ENCODE peak calls at places on chromosome 11, in five cellular contexts. D, F, Q, U and G are unnamed samples.

GRCh38 chr11:22359295-22359694 is 21.1 kb downstream of the SLC17A6 start:
- DNase-seq in D (no peak), U (no peak), F (no peak), Q (no peak), G (no peak)

GRCh38 chr11:36162909-36163434 is 126.3 kb downstream of the COMMD9 start:
- DNase-seq in Q (no peak), U (no peak), D (no peak), F (no peak), G (no peak)

GRCh38 chr11:8658210-8658968 is 24.1 kb downstream of the TRIM66 start:
- DNase-seq in U (no peak), F (no peak), Q (no peak), D (no peak), G (no peak)

GRCh38 chr11:17471501-17471900 is 5.1 kb downstream of the ABCC8 start:
- DNase-seq in D (no peak), U (no peak), Q (no peak), F (no peak), G (no peak)

GRCh38 chr11:76030286-76030685 is 176.0 kb downstream of the WNT11 start:
- DNase-seq in F (no peak), U (no peak), Q (no peak), D (peak; percentile 89), G (no peak)

GRCh38 chr11:57637626-57638004 is 12.1 kb downstream of the YPEL4 start:
- DNase-seq in U (peak; percentile 65), D (no peak), F (no peak), Q (no peak), G (peak; percentile 84)

GRCh38 chr11:116111546-116111945 is 607.3 kb upstream of the CADM1 start:
- DNase-seq in U (no peak), D (no peak), Q (no peak), F (no peak), G (no peak)

GRCh38 chr11:117730256-117730800 is 66.7 kb downstream of the DSCAML1 start:
- DNase-seq in F (no peak), U (no peak), D (no peak), Q (no peak), G (no peak)

GRCh38 chr11:122186439-122187080 is 70.5 kb upstream of the BLID start:
- DNase-seq in D (no peak), Q (no peak), U (no peak), F (no peak), G (no peak)

GRCh38 chr11:122159173-122159701 is 43.2 kb upstream of the BLID start:
- DNase-seq in U (no peak), Q (no peak), F (no peak), D (no peak), G (no peak)

GRCh38 chr11:93775289-93775688 is 8.8 kb upstream of the MED17 start:
- DNase-seq in U (no peak), F (no peak), D (no peak), Q (no peak), G (peak; percentile 66)

GRCh38 chr11:109249597-109249996 is 172.4 kb upstream of the C11orf87 start:
- DNase-seq in F (no peak), U (no peak), Q (no peak), D (no peak), G (no peak)

GRCh38 chr11:9847636-9848035 is 183.8 kb downstream of the SWAP70 start:
- DNase-seq in Q (no peak), D (no peak), U (no peak), F (no peak), G (no peak)

GRCh38 chr11:61771995-61772455 is 19.6 kb downstream of the MYRF start:
- DNase-seq in Q (no peak), U (no peak), D (no peak), F (no peak), G (peak; percentile 93)

DNA sequence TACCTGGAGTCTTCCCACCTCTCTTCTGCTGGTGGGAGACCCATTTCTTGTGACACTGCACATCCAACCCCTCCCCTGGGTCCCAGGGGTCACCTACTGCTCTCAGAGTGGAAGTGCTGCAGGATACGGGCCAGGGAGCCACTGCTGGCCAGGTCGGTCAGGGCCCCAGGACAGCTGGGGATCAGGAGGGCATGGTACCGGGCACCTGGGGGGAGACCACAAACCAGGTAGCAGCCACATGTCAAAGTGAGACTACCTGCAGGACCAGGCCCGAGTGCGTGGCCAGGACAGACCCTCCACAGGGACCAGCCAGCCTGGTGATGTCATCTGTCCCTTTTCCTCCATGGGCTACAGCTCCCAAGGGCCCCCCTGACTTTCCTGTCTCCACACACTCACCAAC is 3.9 kb downstream of the GATD1 start:
- DNase-seq in F (no peak), Q (no peak), U (peak; percentile 66), D (no peak), G (no peak)
- H3K36me3 ChIP-seq in F (no peaks in the 10 kb centered on the region), Q (no peaks in the 10 kb centered on the region), U (no peaks in the 10 kb centered on the region), D (peaks cover 4% of the 10 kb centered on the region), G (peaks cover 9% of the 10 kb centered on the region)

GRCh38 chr11:45871638-45872037 is 13.8 kb upstream of the MAPK8IP1 start:
- DNase-seq in Q (no peak), U (no peak), F (no peak), D (no peak), G (no peak)

GRCh38 chr11:45869551-45869950 is 15.9 kb upstream of the MAPK8IP1 start:
- DNase-seq in U (no peak), F (no peak), D (no peak), Q (no peak), G (no peak)

GRCh38 chr11:45872513-45873356 is 12.7 kb upstream of the MAPK8IP1 start:
- DNase-seq in U (no peak), F (peak; percentile 20), D (no peak), Q (peak; percentile 75), G (peak; percentile 92)

GRCh38 chr11:45876401-45876800 is 9.1 kb upstream of the MAPK8IP1 start:
- DNase-seq in D (no peak), Q (no peak), F (no peak), U (no peak), G (peak; percentile 62)

GRCh38 chr11:45870706-45871105 is 14.7 kb upstream of the MAPK8IP1 start:
- DNase-seq in D (no peak), F (no peak), U (no peak), Q (no peak), G (no peak)
- H3K36me3 ChIP-seq in D (peaks cover 2% of the 10 kb centered on the region), F (no peaks in the 10 kb centered on the region), U (peaks cover 37% of the 10 kb centered on the region), Q (peaks cover 32% of the 10 kb centered on the region), G (peaks cover 19% of the 10 kb centered on the region)

GRCh38 chr11:67178878-67179277 is 59.8 kb downstream of the KDM2A start:
- DNase-seq in U (no peak), D (no peak), Q (no peak), F (no peak), G (no peak)
- H3K36me3 ChIP-seq in U (no peaks in the 10 kb centered on the region), D (peaks cover 13% of the 10 kb centered on the region), Q (peaks cover 3% of the 10 kb centered on the region), F (no peaks in the 10 kb centered on the region), G (no peaks in the 10 kb centered on the region)

GRCh38 chr11:94830722-94831121 is 62.6 kb downstream of the AMOTL1 start:
- DNase-seq in Q (no peak), U (no peak), F (no peak), D (no peak), G (no peak)
- H3K36me3 ChIP-seq in Q (peaks cover 5% of the 10 kb centered on the region), U (peaks cover 8% of the 10 kb centered on the region), F (no peaks in the 10 kb centered on the region), D (no peaks in the 10 kb centered on the region), G (peaks cover 10% of the 10 kb centered on the region)

GRCh38 chr11:46506486-46506808 is 87.4 kb downstream of the AMBRA1 start:
- DNase-seq in U (no peak), Q (no peak), D (no peak), F (no peak), G (no peak)
- H3K36me3 ChIP-seq in U (peaks cover 3% of the 10 kb centered on the region), Q (no peaks in the 10 kb centered on the region), D (no peaks in the 10 kb centered on the region), F (no peaks in the 10 kb centered on the region), G (peaks cover 4% of the 10 kb centered on the region)

GRCh38 chr11:11942668-11943067 is 65.8 kb downstream of the DKK3 start:
- DNase-seq in D (no peak), U (no peak), Q (no peak), F (no peak), G (no peak)

GRCh38 chr11:11947825-11948224 is 60.6 kb downstream of the DKK3 start:
- DNase-seq in D (no peak), Q (no peak), U (no peak), F (no peak), G (no peak)

GRCh38 chr11:11946878-11947277 is 61.5 kb downstream of the DKK3 start:
- DNase-seq in D (no peak), U (no peak), Q (no peak), F (no peak), G (no peak)

GRCh38 chr11:11946180-11946579 is 62.2 kb downstream of the DKK3 start:
- DNase-seq in U (no peak), Q (no peak), D (no peak), F (no peak), G (no peak)

DNA sequence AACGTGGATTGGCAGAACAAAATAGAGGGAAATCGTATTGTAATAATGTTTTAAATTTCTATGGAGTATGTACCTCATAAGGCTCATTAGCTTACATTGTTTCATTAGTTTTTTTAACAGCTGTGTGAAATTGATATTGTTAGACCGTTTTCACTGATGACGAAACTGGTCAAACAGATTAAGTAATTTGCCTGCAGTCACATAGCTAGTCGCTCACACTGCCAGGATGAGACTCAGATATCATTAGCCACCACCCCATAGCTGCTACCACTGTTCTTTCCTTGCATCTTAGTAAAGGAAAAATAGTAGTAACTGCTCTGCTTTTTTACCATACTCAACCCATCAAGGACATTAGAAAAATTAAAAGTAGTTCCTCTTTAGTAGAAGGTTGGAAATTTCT is 64.0 kb downstream of the DKK3 start:
- DNase-seq in D (no peak), F (no peak), Q (no peak), U (no peak), G (no peak)
- H3K36me3 ChIP-seq in D (peaks cover 26% of the 10 kb centered on the region), F (no peaks in the 10 kb centered on the region), Q (peaks cover 15% of the 10 kb centered on the region), U (peaks cover 2% of the 10 kb centered on the region), G (peaks cover 3% of the 10 kb centered on the region)